ENCODE peak calls at places on chromosomes 13 and 19, in seven cellular contexts. N, G, E, F, I, X and Z are unnamed samples.

GRCh38 chr13:80337011-80337688 is 3.8 kb downstream of the SPRY2 start:
- DNase-seq in X (peak), F (no peak), G (peak), I (no peak), N (peak), E (no peak), Z (no peak)

GRCh38 chr13:20160346-20161274 is at the start of gene GJA3:
- DNase-seq in E (no peak), G (peak), N (peak), X (peak), F (peak), I (peak), Z (peak)

GRCh38 chr13:92574499-92574898 is 652.1 kb upstream of the GPC6 start:
- DNase-seq in N (no peak), G (peak), X (no peak), I (no peak), E (no peak), F (no peak), Z (no peak)

GRCh38 chr19:41753936-41754529 is 1.3 kb upstream of the CEACAM6 start:
- DNase-seq in G (peak), N (peak), E (no peak), X (peak), I (peak), F (peak), Z (peak)

GRCh38 chr19:3276341-3276799 is 51.9 kb downstream of the CELF5 start:
- DNase-seq in F (no peak), G (peak), N (no peak), E (no peak), X (no peak), I (peak), Z (peak)

GRCh38 chr13:112806761-112807652 is 117.2 kb downstream of the ATP11A start:
- DNase-seq in X (no peak), G (no peak), E (no peak), F (no peak), I (no peak), N (no peak), Z (no peak)

GRCh38 chr13:59677966-59678814 is 485.5 kb downstream of the DIAPH3 start:
- DNase-seq in I (no peak), E (no peak), F (no peak), N (peak), G (peak), X (peak), Z (peak)

GRCh38 chr13:39130298-39130697 is 92.0 kb downstream of the NHLRC3 start:
- DNase-seq in N (no peak), I (no peak), E (no peak), F (no peak), X (no peak), G (no peak), Z (no peak)

GRCh38 chr13:23674795-23675640 is 104.8 kb downstream of the TNFRSF19 start:
- DNase-seq in X (peak), F (no peak), I (no peak), G (peak), N (peak), E (no peak), Z (peak)

GRCh38 chr13:59266478-59267063 is 897.2 kb downstream of the DIAPH3 start:
- DNase-seq in G (no peak), X (peak), E (no peak), I (no peak), N (no peak), F (no peak), Z (no peak)

GRCh38 chr13:112825071-112825470 is 135.2 kb downstream of the ATP11A start:
- DNase-seq in N (no peak), I (no peak), X (no peak), G (no peak), F (no peak), E (no peak), Z (no peak)

GRCh38 chr19:55196803-55197202 is 12.5 kb downstream of the PTPRH start:
- DNase-seq in X (no peak), F (no peak), G (no peak), E (no peak), I (no peak), N (no peak), Z (no peak)

GRCh38 chr19:18399008-18399407 is 1.6 kb upstream of the LRRC25 start:
- DNase-seq in X (peak), E (no peak), G (peak), F (no peak), N (peak), I (no peak), Z (no peak)

GRCh38 chr19:18396471-18397241 is 766 bp downstream of the LRRC25 start:
- DNase-seq in N (no peak), F (no peak), X (no peak), E (no peak), I (no peak), G (no peak), Z (no peak)

GRCh38 chr19:18397242-18398202 is at the start of gene LRRC25:
- DNase-seq in F (peak), E (no peak), I (peak), X (no peak), N (peak), G (no peak), Z (peak)

GRCh38 chr19:18406749-18407148 is 9.3 kb upstream of the LRRC25 start:
- DNase-seq in X (no peak), G (no peak), N (no peak), E (no peak), I (no peak), F (no peak), Z (no peak)

DNA sequence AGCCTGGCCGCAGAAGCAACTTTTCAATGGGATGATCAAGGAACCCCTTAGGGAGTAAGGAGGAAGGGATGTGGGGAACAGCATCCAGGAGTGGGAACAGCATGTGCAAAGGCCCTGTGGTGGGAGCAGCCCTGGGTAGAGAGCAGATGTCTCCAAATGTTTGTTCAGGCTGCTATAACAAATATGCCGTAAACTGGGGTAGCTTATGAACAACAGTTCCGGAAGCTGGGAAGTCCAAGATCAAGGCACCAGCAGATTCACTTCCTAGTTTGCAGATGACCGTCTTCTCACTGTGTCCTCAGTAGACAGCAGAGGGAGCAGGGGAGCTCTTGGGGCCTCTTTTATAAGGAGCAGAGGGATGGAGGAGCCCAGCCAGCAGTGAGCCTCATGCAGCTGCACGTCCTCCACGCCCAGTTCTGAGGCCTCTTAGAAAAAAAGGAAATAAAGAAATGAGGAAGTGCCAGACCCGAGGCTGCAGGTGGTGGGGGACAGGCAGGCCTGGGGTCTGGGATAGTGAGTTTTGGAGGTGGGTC is 4.2 kb upstream of the LRRC25 start:
- DNase-seq in X (peak), E (no peak), N (peak), G (peak), F (peak), I (no peak), Z (peak)
- TF ChIP-seq CTCF in X (peak), E (no peak), N (peak), G (peak), F (peak), I (no peak), Z (no peak)

GRCh38 chr19:1076951-1077350 is 10.0 kb downstream of the ARHGAP45 start:
- DNase-seq in N (no peak), X (no peak), F (no peak), E (no peak), G (peak), I (no peak), Z (peak)
- TF ChIP-seq CTCF in N (no peak), X (no peak), F (no peak), E (no peak), G (no peak), I (no peak), Z (no peak)

DNA sequence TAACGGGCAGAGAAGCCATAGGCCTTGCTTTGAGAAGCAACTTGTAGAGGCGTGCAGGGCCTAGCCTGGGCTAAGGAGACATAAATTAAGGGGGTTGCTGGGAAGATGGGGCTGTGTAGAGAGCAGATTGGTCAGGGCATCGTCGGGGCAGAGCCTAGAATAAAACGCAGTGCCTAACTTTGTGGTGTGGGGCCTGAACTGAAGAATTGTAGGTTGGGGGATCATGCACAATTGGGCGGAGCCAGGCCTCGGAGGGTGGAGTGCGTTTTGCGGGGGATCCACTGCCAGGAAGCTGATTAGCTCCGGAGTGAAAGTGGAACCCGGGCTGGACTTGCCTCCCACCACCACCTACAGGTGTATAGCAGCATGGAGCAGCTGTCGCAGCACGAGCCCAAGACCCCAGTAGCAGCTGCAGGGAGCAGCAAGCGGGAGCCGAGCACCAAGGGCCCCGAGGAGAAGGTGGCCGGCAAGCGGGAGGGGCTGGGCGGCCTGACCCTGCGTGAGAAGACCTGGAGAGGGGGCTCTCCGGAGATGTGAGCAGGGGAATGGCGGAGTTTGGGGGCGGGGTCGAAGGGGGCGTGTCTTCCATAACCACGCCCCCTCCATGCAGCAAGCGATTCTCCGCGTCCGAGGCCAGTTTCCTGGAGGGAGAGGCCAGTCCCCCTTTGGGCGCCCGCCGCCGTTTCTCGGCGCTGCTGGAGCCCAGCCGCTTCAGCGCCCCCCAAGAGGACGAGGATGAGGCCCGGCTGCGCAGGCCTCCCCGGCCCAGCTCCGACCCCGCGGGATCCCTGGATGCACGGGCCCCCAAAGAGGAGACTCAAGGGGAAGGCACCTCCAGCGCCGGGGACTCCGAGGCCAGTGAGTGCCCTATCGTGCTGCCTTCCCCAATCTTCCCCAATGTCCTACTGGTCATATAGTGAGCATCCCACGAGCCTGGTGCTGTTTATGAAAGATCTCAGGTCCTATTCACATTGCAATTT is 13.8 kb downstream of the DNASE2 start:
- DNase-seq in G (peak), N (peak), E (no peak), X (peak), F (no peak), I (peak), Z (peak)
- TF ChIP-seq CTCF in G (no peak), N (no peak), E (no peak), X (no peak), F (no peak), I (no peak), Z (no peak)

DNA sequence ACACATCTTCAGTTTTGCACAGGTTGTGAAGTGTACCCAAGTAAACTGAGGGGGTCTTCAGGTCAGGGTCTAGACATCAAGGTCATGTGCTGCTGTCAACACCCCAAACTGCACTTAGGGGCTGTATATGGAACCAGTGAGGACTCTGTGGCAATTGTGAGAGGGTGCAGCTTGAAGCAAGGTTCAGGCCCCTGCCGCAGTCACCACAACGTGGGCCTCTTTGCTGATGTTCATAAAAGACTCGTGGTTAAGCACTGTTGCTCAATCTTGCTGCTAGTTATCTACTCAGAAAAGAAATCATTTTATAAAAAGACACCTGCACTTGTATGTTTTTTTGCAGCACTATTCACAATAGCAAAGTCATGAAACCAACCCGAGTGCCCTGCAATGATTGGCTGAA is 907.4 kb downstream of the UQCRFS1 start:
- DNase-seq in F (no peak), E (no peak), X (no peak), I (no peak), N (no peak), G (no peak), Z (no peak)
- TF ChIP-seq CTCF in F (no peak), E (no peak), X (no peak), I (no peak), N (no peak), G (no peak), Z (no peak)

GRCh38 chr19:7682175-7682855 is 1.7 kb downstream of the TRAPPC5 start:
- DNase-seq in E (no peak), X (no peak), N (no peak), G (no peak), I (peak), F (no peak), Z (no peak)
- TF ChIP-seq CTCF in E (no peak), X (no peak), N (no peak), G (no peak), I (no peak), F (peak), Z (no peak)

GRCh38 chr19:5338661-5339469 is 1.7 kb downstream of the PTPRS start:
- DNase-seq in F (no peak), E (no peak), G (no peak), X (no peak), I (peak), N (peak), Z (no peak)
- TF ChIP-seq CTCF in F (no peak), E (no peak), G (no peak), X (no peak), I (no peak), N (no peak), Z (no peak)